ENCODE peak calls at places on chromosomes 16 and 17, in four cellular contexts. One of them, this sample, is unnamed.

GRCh38 chr17:56172517-56172982 is 19.3 kb downstream of the ANKFN1 start:
- DNase-seq in PC-3: no peak
- DNase-seq in AG09309: no peak
- DNase-seq in cardiac muscle cell: peak
- DNase-seq in this sample: no peak

GRCh38 chr16:58584831-58585505 is 44.7 kb downstream of the CNOT1 start:
- DNase-seq in PC-3: no peak
- DNase-seq in AG09309: no peak
- DNase-seq in cardiac muscle cell: no peak
- DNase-seq in this sample: no peak

GRCh38 chr16:57284206-57284951 is at the start of gene PLLP:
- DNase-seq in PC-3: peak
- DNase-seq in AG09309: no peak
- DNase-seq in cardiac muscle cell: peak
- DNase-seq in this sample: peak

GRCh38 chr16:1403733-1404132 is 10.8 kb downstream of the UNKL start:
- DNase-seq in PC-3: no peak
- DNase-seq in AG09309: no peak
- DNase-seq in cardiac muscle cell: no peak
- DNase-seq in this sample: no peak

GRCh38 chr17:71632328-71632727 is 488.5 kb upstream of the SOX9 start:
- DNase-seq in PC-3: peak
- DNase-seq in AG09309: no peak
- DNase-seq in cardiac muscle cell: no peak
- DNase-seq in this sample: peak

GRCh38 chr16:1545044-1545736 is 11.7 kb downstream of the TMEM204 start:
- DNase-seq in PC-3: no peak
- DNase-seq in AG09309: no peak
- DNase-seq in cardiac muscle cell: peak
- DNase-seq in this sample: no peak

GRCh38 chr17:40862985-40863733 is 3.9 kb downstream of the KRT12 start:
- DNase-seq in PC-3: no peak
- DNase-seq in AG09309: no peak
- DNase-seq in cardiac muscle cell: peak
- DNase-seq in this sample: no peak

GRCh38 chr17:73205326-73205980 is 12.6 kb downstream of the COG1 start:
- DNase-seq in PC-3: no peak
- DNase-seq in AG09309: no peak
- DNase-seq in cardiac muscle cell: no peak
- DNase-seq in this sample: no peak

GRCh38 chr16:21614896-21615295 is 15.5 kb downstream of the METTL9 start:
- DNase-seq in PC-3: no peak
- DNase-seq in AG09309: no peak
- DNase-seq in cardiac muscle cell: no peak
- DNase-seq in this sample: no peak

GRCh38 chr16:52581530-52581929 is 34.6 kb upstream of the TOX3 start:
- DNase-seq in PC-3: no peak
- DNase-seq in AG09309: no peak
- DNase-seq in cardiac muscle cell: no peak
- DNase-seq in this sample: no peak

GRCh38 chr17:36127199-36127881 is 23.7 kb downstream of the CCL4 start:
- DNase-seq in PC-3: no peak
- DNase-seq in AG09309: no peak
- DNase-seq in cardiac muscle cell: no peak
- DNase-seq in this sample: no peak

GRCh38 chr17:38619937-38620550 is 14.3 kb upstream of the SRCIN1 start:
- DNase-seq in PC-3: no peak
- DNase-seq in AG09309: no peak
- DNase-seq in cardiac muscle cell: no peak
- DNase-seq in this sample: no peak

GRCh38 chr16:21300309-21301167 is 22.4 kb upstream of the CRYM start:
- DNase-seq in PC-3: peak
- DNase-seq in AG09309: peak
- DNase-seq in cardiac muscle cell: peak
- DNase-seq in this sample: peak

GRCh38 chr17:81132770-81133723 is 32.3 kb upstream of the PVALEF start:
- DNase-seq in PC-3: no peak
- DNase-seq in AG09309: no peak
- DNase-seq in cardiac muscle cell: no peak
- DNase-seq in this sample: no peak

GRCh38 chr16:52318259-52319008 is 228.5 kb downstream of the TOX3 start:
- DNase-seq in PC-3: no peak
- DNase-seq in AG09309: no peak
- DNase-seq in cardiac muscle cell: no peak
- DNase-seq in this sample: no peak

GRCh38 chr16:13426279-13426678 is 493.7 kb upstream of the ERCC4 start:
- DNase-seq in PC-3: no peak
- DNase-seq in AG09309: no peak
- DNase-seq in cardiac muscle cell: no peak
- DNase-seq in this sample: no peak

GRCh38 chr17:77125432-77125901 is 15.3 kb upstream of the SEC14L1 start:
- DNase-seq in PC-3: peak
- DNase-seq in AG09309: peak
- DNase-seq in cardiac muscle cell: no peak
- DNase-seq in this sample: peak

GRCh38 chr17:34257299-34257985 is 2.4 kb downstream of the CCL2 start:
- DNase-seq in PC-3: no peak
- DNase-seq in AG09309: no peak
- DNase-seq in cardiac muscle cell: no peak
- DNase-seq in this sample: no peak

GRCh38 chr16:27127293-27127692 is 60.6 kb downstream of the C16orf82 start:
- DNase-seq in PC-3: no peak
- DNase-seq in AG09309: no peak
- DNase-seq in cardiac muscle cell: no peak
- DNase-seq in this sample: no peak

GRCh38 chr16:13902052-13902451 is 17.9 kb upstream of the ERCC4 start:
- DNase-seq in PC-3: no peak
- DNase-seq in AG09309: no peak
- DNase-seq in cardiac muscle cell: no peak
- DNase-seq in this sample: no peak

GRCh38 chr16:47037396-47037745 is 63.9 kb upstream of the DNAJA2 start:
- DNase-seq in PC-3: no peak
- DNase-seq in AG09309: no peak
- DNase-seq in cardiac muscle cell: peak
- DNase-seq in this sample: no peak

GRCh38 chr17:45371414-45372324 is 54.8 kb upstream of the MAP3K14 start:
- DNase-seq in PC-3: peak
- DNase-seq in AG09309: peak
- DNase-seq in cardiac muscle cell: peak
- DNase-seq in this sample: peak
- H3K4me3 ChIP-seq in PC-3: peak
- H3K4me3 ChIP-seq in AG09309: no peak
- H3K4me3 ChIP-seq in cardiac muscle cell: no peak
- H3K4me3 ChIP-seq in this sample: peak

DNA sequence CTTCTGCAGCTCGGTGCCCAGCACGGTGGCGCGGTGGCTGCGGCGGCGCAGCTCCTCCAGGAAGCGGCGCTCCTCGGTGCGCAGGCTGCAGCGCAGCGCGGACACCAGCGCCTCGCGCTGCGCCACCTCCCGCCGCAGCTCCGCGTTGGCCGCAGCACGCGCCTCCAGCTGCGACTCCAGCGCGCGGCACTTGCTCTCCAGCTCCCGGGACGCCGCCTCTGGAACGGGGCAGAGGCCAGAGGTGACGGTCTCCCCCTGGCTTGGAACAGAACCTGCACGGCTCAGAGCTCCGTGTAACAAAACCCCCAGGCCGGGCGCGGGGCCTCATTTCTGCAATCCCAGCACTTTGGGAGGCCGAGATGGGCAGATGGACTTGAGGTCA is 13.2 kb upstream of the CLUH start:
- DNase-seq in PC-3: peak
- DNase-seq in AG09309: no peak
- DNase-seq in cardiac muscle cell: peak
- DNase-seq in this sample: peak
- TF ChIP-seq CTCF in PC-3: no peak
- TF ChIP-seq CTCF in AG09309: no peak
- TF ChIP-seq CTCF in cardiac muscle cell: peak
- TF ChIP-seq CTCF in this sample: no peak

DNA sequence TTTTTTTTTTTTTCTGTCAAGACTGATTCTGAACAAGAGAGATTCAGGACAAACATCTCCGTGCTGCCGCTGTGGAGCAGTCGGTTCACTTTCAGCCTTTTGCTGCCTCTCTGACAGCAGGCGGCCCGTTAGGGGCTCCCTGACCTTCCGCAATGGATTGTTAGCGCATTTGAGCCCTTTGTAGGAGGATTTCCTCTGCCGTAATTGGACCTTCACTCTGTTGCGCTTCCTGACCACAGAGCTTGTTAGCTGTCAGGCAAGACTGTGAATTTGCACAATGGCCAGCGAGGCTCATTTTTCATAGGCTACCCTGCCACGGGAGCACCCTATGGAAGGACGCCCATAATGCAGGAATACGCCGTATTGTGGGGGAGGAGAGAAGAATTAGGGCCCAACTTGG is 205.1 kb upstream of the NLRP1 start:
- DNase-seq in PC-3: no peak
- DNase-seq in AG09309: no peak
- DNase-seq in cardiac muscle cell: no peak
- DNase-seq in this sample: no peak
- H3K4me3 ChIP-seq in PC-3: no peak
- H3K4me3 ChIP-seq in AG09309: no peak
- H3K4me3 ChIP-seq in cardiac muscle cell: no peak
- H3K4me3 ChIP-seq in this sample: no peak

GRCh38 chr16:76268824-76269223 is 8.4 kb upstream of the CNTNAP4 start:
- DNase-seq in PC-3: no peak
- DNase-seq in AG09309: no peak
- DNase-seq in cardiac muscle cell: no peak
- DNase-seq in this sample: peak

GRCh38 chr16:76265434-76266045 is 11.7 kb upstream of the CNTNAP4 start:
- DNase-seq in PC-3: peak
- DNase-seq in AG09309: no peak
- DNase-seq in cardiac muscle cell: no peak
- DNase-seq in this sample: peak
- TF ChIP-seq CTCF in PC-3: peak
- TF ChIP-seq CTCF in AG09309: no peak
- TF ChIP-seq CTCF in cardiac muscle cell: peak
- TF ChIP-seq CTCF in this sample: peak